ENCODE peak calls at places on chromosomes 13 and 19, in six cellular contexts. H, I, C, V, Y and Z are unnamed samples.

GRCh38 chr19:12611361-12611699 is 610 bp downstream of the ZNF791 start:
- DNase-seq in H (peak), I (peak), C (peak), V (peak), Y (peak), Z (no peak)

GRCh38 chr19:18185538-18185937 is 7.5 kb upstream of the MPV17L2 start:
- DNase-seq in H (no peak), I (peak), C (no peak), V (no peak), Y (no peak), Z (no peak)

GRCh38 chr19:49441210-49441959 is at the start of gene SLC17A7:
- DNase-seq in H (no peak), I (peak), C (peak), V (peak), Y (peak), Z (no peak)

GRCh38 chr19:30781519-30781918 is 409.3 kb downstream of the ZNF536 start:
- DNase-seq in H (no peak), I (no peak), C (no peak), V (no peak), Y (peak), Z (no peak)

GRCh38 chr19:42352216-42352892 is 26.9 kb downstream of the MEGF8 start:
- DNase-seq in H (no peak), I (peak), C (peak), V (peak), Y (peak), Z (no peak)

GRCh38 chr13:107275945-107276614 is 708.1 kb upstream of the ARGLU1 start:
- DNase-seq in H (no peak), I (no peak), C (peak), V (no peak), Y (no peak), Z (no peak)

GRCh38 chr19:6185825-6186193 is 50.3 kb downstream of the ACSBG2 start:
- DNase-seq in H (no peak), I (no peak), C (no peak), V (no peak), Y (no peak), Z (no peak)

GRCh38 chr19:5281588-5281987 is 59.0 kb downstream of the PTPRS start:
- DNase-seq in H (no peak), I (no peak), C (no peak), V (no peak), Y (peak), Z (no peak)

GRCh38 chr13:78978381-78978998 is 319.5 kb upstream of the OBI1 start:
- DNase-seq in H (peak), I (peak), C (peak), V (peak), Y (peak), Z (peak)

GRCh38 chr13:33676700-33677048 is 141.3 kb upstream of the RFC3 start:
- DNase-seq in H (no peak), I (no peak), C (peak), V (peak), Y (peak), Z (no peak)

GRCh38 chr13:45833663-45834062 is 17.9 kb downstream of the SIAH3 start:
- DNase-seq in H (peak), I (no peak), C (peak), V (peak), Y (no peak), Z (no peak)

GRCh38 chr19:8038815-8039214 is 13.7 kb upstream of the CCL25 start:
- DNase-seq in H (no peak), I (no peak), C (no peak), V (no peak), Y (no peak), Z (no peak)

GRCh38 chr13:47790755-47791154 is 210.3 kb downstream of the SUCLA2 start:
- DNase-seq in H (no peak), I (no peak), C (no peak), V (no peak), Y (no peak), Z (no peak)

GRCh38 chr19:32857584-32857983 is 12.0 kb downstream of the SLC7A9 start:
- DNase-seq in H (no peak), I (no peak), C (no peak), V (no peak), Y (no peak), Z (no peak)

GRCh38 chr19:11738746-11739620 is at the start of gene ZNF823:
- DNase-seq in H (peak), I (peak), C (peak), V (peak), Y (peak), Z (peak)

GRCh38 chr19:15371786-15372380 is 7.7 kb downstream of the AKAP8 start:
- DNase-seq in H (no peak), I (no peak), C (no peak), V (no peak), Y (peak), Z (no peak)

GRCh38 chr19:4575267-4575793 is 15.8 kb upstream of the SEMA6B start:
- DNase-seq in H (no peak), I (peak), C (peak), V (peak), Y (peak), Z (no peak)

GRCh38 chr19:38556521-38557174 is 61.1 kb downstream of the MAP4K1 start:
- DNase-seq in H (no peak), I (no peak), C (peak), V (no peak), Y (no peak), Z (no peak)

GRCh38 chr13:104779311-104779710 is 1713.1 kb upstream of the SLC10A2 start:
- DNase-seq in H (no peak), I (peak), C (peak), V (peak), Y (no peak), Z (no peak)

GRCh38 chr13:32639502-32640105 is 53.4 kb downstream of the PDS5B start:
- DNase-seq in H (peak), I (peak), C (peak), V (peak), Y (peak), Z (peak)

GRCh38 chr13:54913668-54914067 is 1885.1 kb downstream of the OLFM4 start:
- DNase-seq in H (no peak), I (no peak), C (no peak), V (no peak), Y (no peak), Z (no peak)

GRCh38 chr19:16627194-16627927 is 643 bp downstream of the MED26 start:
- DNase-seq in H (no peak), I (peak), C (peak), V (no peak), Y (peak), Z (no peak)

GRCh38 chr13:49627831-49628652 is at the start of gene ARL11:
- DNase-seq in H (no peak), I (peak), C (no peak), V (no peak), Y (no peak), Z (peak)

GRCh38 chr19:1240925-1241324 is 626 bp upstream of the ATP5F1D start:
- DNase-seq in H (no peak), I (no peak), C (no peak), V (no peak), Y (no peak), Z (no peak)

GRCh38 chr19:1239796-1240737 is 1.5 kb upstream of the ATP5F1D start:
- DNase-seq in H (peak), I (peak), C (peak), V (peak), Y (peak), Z (peak)

GRCh38 chr19:1237754-1238372 is at the start of gene CBARP:
- DNase-seq in H (no peak), I (peak), C (peak), V (peak), Y (peak), Z (no peak)

GRCh38 chr19:1238373-1239303 is 833 bp upstream of the CBARP start:
- DNase-seq in H (no peak), I (no peak), C (no peak), V (no peak), Y (no peak), Z (no peak)

DNA sequence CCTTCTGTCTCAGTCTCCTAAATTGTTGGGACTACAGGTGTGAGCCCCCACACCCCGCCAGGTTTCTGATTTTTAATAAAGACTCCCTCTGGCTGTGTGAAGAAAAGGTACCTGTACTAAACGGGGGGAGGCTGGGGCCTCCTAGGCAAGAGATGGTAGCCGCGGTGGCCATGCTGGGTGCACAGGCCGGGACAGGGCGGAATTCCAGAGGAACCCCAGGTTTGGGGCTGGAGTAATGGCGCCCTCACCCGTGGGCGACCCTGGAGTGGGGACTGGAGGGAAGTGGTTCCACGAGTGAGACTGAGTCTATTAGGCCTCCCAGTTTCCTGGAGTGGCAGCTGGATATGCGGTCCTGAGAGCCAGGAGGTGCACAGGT is 1.6 kb upstream of the CBARP start:
- DNase-seq in H (no peak), I (peak), C (no peak), V (no peak), Y (no peak), Z (no peak)
- TF ChIP-seq EZH2phosphoT487 in H (no peak), I (no peak), C (no peak), V (no peak), Y (no peak), Z (no peak)

GRCh38 chr19:19588546-19588945 is 29.9 kb downstream of the PBX4 start:
- DNase-seq in H (no peak), I (no peak), C (peak), V (peak), Y (no peak), Z (no peak)
- H3K9ac ChIP-seq in H (no peak), I (no peak), C (no peak), V (no peak), Y (no peak), Z (no peak)

DNA sequence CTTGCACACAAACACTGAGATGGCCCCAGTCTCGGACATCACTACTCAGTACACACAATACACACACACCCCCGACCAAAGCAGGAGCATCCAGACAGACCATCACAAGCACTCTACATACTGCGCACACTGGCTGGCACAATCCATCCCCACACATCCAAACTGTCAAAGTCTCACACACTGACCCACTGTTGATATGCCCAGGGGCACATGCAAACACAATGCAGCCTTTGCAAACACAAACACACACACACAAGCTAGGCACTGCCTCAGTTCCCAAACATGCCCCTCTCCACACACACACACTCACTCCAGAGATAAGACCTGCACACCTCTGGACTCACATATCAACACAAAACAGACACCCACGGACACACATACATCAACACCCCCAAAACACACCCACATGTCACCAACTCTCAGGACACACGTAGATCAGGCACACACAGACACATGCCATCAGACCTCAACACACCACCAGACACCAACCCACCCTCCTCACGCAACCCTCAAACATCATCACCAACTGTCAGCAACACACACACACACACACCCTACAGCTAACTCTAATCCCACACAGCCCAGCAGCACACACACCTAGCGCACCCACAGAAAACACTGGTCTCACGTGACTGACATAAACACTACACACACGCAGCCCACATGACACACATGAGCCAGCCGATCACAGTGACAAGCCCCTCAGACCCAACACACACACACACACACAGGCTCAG is 1.9 kb downstream of the BBC3 start:
- DNase-seq in H (no peak), I (peak), C (peak), V (no peak), Y (no peak), Z (no peak)
- TF ChIP-seq EZH2phosphoT487 in H (no peak), I (no peak), C (no peak), V (no peak), Y (no peak), Z (no peak)

DNA sequence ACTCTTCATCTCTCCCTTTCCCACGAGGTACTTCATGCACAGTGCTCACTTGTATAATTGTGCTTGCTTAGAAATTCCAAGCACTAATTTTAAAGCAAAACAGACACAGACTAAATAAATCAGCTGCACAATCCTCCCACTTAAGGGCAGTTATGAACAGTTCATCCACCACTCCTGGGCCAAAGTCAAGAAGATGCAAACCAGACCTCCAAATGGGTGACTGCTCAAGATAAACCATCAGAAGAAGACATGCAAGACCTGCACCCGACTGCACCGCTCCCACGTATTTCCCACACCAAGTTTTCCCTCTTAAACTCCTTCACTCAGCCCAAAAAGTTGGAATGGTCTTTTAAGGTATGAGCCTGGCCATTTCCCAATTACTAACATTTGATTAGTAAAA is 19.9 kb downstream of the ZNF235 start:
- DNase-seq in H (no peak), I (no peak), C (no peak), V (no peak), Y (no peak), Z (no peak)
- H3K9ac ChIP-seq in H (no peak), I (no peak), C (no peak), V (no peak), Y (no peak), Z (no peak)

GRCh38 chr19:35874392-35874930 is 6.1 kb downstream of the APLP1 start:
- DNase-seq in H (no peak), I (no peak), C (no peak), V (no peak), Y (no peak), Z (no peak)
- TF ChIP-seq EZH2phosphoT487 in H (no peak), I (no peak), C (no peak), V (no peak), Y (no peak), Z (no peak)

DNA sequence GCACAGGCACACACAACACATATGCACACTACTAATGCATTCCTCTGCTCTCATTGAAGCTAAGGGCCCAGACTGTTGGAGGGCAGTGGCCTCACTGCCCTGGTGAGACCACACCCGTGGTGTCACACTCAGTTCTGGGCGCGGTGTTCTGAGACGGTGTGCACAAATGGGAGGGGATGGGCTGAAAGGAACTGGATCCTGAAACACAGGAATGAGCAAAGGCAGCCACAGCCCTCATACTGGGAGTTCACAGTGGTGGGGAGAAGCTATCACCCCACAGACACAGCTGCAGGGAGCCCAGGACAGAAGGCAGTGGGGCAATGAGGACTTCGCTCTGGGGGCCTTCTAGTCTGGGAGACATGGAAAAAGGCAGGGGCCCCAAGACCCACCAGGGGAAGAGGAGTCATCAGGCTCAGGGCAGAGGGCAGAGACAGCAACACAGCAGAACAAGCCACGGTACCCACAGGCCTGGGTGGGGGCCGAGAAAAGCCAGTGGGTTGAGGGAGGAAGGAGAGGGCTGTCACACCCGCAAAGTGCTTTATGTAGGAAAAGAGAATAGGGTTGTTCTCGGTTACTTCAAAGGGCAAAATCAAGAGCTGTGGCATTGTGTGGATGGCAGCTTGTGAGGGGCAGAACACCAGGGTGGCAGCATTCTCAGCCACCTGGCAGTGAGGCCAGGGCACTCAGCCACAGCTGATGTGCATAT is 75.4 kb upstream of the GPR183 start:
- DNase-seq in H (no peak), I (no peak), C (peak), V (no peak), Y (no peak), Z (no peak)
- H3K9ac ChIP-seq in H (no peak), I (no peak), C (no peak), V (no peak), Y (no peak), Z (no peak)

DNA sequence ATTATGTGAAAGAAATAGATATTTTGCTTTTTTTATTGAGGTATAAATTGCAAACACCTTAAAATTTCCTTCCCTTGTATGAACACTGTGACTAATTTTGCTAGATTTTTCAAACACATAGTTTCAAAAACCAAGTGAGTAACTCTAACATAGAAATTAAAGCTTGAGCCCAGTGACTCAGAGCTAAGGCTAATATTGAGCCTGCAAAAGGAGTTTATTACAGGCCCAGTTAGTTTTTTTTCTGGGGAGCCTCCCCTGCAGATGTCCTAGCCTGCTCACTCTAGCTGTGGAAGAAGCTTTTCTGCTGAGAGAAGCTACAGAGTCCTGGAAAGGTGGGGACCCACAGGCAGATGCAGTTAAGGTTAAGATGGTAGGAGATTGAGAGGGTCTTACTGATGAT is 3.4 kb downstream of the ZNF430 start:
- DNase-seq in H (no peak), I (no peak), C (peak), V (peak), Y (no peak), Z (no peak)
- TF ChIP-seq EZH2phosphoT487 in H (no peak), I (no peak), C (no peak), V (no peak), Y (no peak), Z (no peak)